ENCODE peak calls at places on chromosomes 1 and 21, in five cellular contexts. E, S, P, X and Y are unnamed samples.
A peak's percentile ranks its signal among the peaks of the same experiment; 100 is the strongest.

GRCh38 chr1:8097908-8098307 is 71.8 kb upstream of the ERRFI1 start:
- DNase-seq in S (no peak), E (no peak), P (no peak), X (no peak), Y (no peak)

GRCh38 chr1:38788285-38788684 is 71.3 kb downstream of the RRAGC start:
- DNase-seq in P (no peak), X (no peak), E (no peak), S (no peak), Y (no peak)

GRCh38 chr1:202892501-202892900 is 3.6 kb upstream of the RABIF start:
- DNase-seq in S (no peak), P (no peak), E (no peak), X (no peak), Y (no peak)

GRCh38 chr21:42696026-42696380 is 42.6 kb downstream of the PDE9A start:
- DNase-seq in S (no peak), P (no peak), X (no peak), E (no peak), Y (no peak)

GRCh38 chr1:62918706-62919105 is 134.8 kb downstream of the ATG4C start:
- DNase-seq in S (no peak), E (no peak), X (no peak), P (no peak), Y (no peak)

GRCh38 chr1:156797212-156797871 is 19.3 kb downstream of the SH2D2A start:
- DNase-seq in E (no peak), X (no peak), S (peak; percentile 50), P (peak; percentile 66), Y (peak; percentile 50)

GRCh38 chr21:27363719-27364479 is 397.0 kb upstream of the ADAMTS5 start:
- DNase-seq in E (no peak), P (no peak), S (no peak), X (no peak), Y (no peak)

GRCh38 chr1:223521150-223521549 is 127.9 kb downstream of the CCDC185 start:
- DNase-seq in E (no peak), S (no peak), X (no peak), P (no peak), Y (no peak)

GRCh38 chr1:62997849-62998248 is 213.9 kb downstream of the ATG4C start:
- DNase-seq in X (no peak), P (no peak), S (no peak), E (no peak), Y (no peak)

GRCh38 chr1:180632326-180633088 is 685 bp downstream of the XPR1 start:
- DNase-seq in S (peak; percentile 74), E (peak; percentile 83), X (peak; percentile 56), P (peak; percentile 72), Y (peak; percentile 64)

GRCh38 chr1:95084317-95085176 is 11.8 kb upstream of the ALG14 start:
- DNase-seq in P (peak; percentile 49), X (no peak), E (no peak), S (no peak), Y (peak; percentile 40)

GRCh38 chr1:6646499-6647148 is 22.0 kb downstream of the THAP3 start:
- DNase-seq in S (no peak), P (peak; percentile 40), E (no peak), X (no peak), Y (no peak)

GRCh38 chr1:145872421-145872891 is 13.2 kb downstream of the ANKRD35 start:
- DNase-seq in X (no peak), S (peak; percentile 46), P (peak; percentile 71), E (peak; percentile 93), Y (peak; percentile 31)

GRCh38 chr1:53677486-53677885 is 61.5 kb downstream of the GLIS1 start:
- DNase-seq in X (no peak), E (no peak), S (no peak), P (no peak), Y (no peak)

GRCh38 chr1:154961497-154962237 is at the start of gene PYGO2:
- DNase-seq in E (peak; percentile 90), S (peak; percentile 87), X (peak; percentile 84), P (peak; percentile 82), Y (peak; percentile 80)

GRCh38 chr21:42724226-42724920 is 71.0 kb downstream of the PDE9A start:
- DNase-seq in X (peak; percentile 96), E (no peak), P (no peak), S (peak; percentile 84), Y (peak; percentile 78)

GRCh38 chr21:44438531-44439210 is 16.6 kb upstream of the LRRC3 start:
- DNase-seq in E (peak; percentile 41), X (no peak), S (peak; percentile 50), P (no peak), Y (no peak)

GRCh38 chr1:212514782-212515181 is 82.1 kb downstream of the NENF start:
- DNase-seq in S (no peak), E (no peak), P (peak; percentile 53), X (no peak), Y (no peak)

GRCh38 chr1:244102471-244102870 is 51.4 kb downstream of the ZBTB18 start:
- DNase-seq in P (no peak), S (no peak), E (no peak), X (no peak), Y (no peak)

GRCh38 chr1:216044538-216044937 is 378.7 kb downstream of the USH2A start:
- DNase-seq in S (no peak), E (no peak), P (no peak), X (no peak), Y (no peak)

GRCh38 chr1:26788515-26788785 is 700 bp downstream of the PIGV start:
- DNase-seq in S (no peak), P (no peak), E (no peak), X (no peak), Y (no peak)

GRCh38 chr1:68317543-68317942 is 85.2 kb upstream of the WLS start:
- DNase-seq in S (no peak), X (no peak), E (no peak), P (no peak), Y (no peak)

GRCh38 chr21:38112219-38112789 is 144.5 kb upstream of the KCNJ15 start:
- DNase-seq in P (no peak), S (no peak), X (no peak), E (no peak), Y (no peak)

GRCh38 chr1:47757226-47757975 is 239.8 kb downstream of the TRABD2B start:
- DNase-seq in X (peak; percentile 34), S (no peak), P (peak; percentile 13), E (no peak), Y (no peak)

GRCh38 chr1:49841767-49842166 is 182.0 kb downstream of the AGBL4 start:
- DNase-seq in X (no peak), E (no peak), S (no peak), P (no peak), Y (no peak)

GRCh38 chr1:3219005-3219724 is 150.2 kb downstream of the PRDM16 start:
- DNase-seq in X (no peak), S (peak; percentile 36), P (no peak), E (peak; percentile 67), Y (peak; percentile 50)

GRCh38 chr21:42456457-42456856 is 39.6 kb downstream of the RSPH1 start:
- DNase-seq in X (no peak), E (no peak), S (peak; percentile 51), P (no peak), Y (no peak)

GRCh38 chr1:213376862-213377372 is 325.9 kb downstream of the RPS6KC1 start:
- DNase-seq in P (no peak), X (no peak), E (no peak), S (no peak), Y (no peak)

GRCh38 chr1:3367376-3367775 is 87.1 kb upstream of the ARHGEF16 start:
- DNase-seq in P (no peak), X (no peak), S (no peak), E (no peak), Y (no peak)

GRCh38 chr1:153734380-153735089 is 6.7 kb downstream of the INTS3 start:
- DNase-seq in X (no peak), E (no peak), P (no peak), S (no peak), Y (no peak)

GRCh38 chr1:153735090-153735420 is 7.2 kb downstream of the INTS3 start:
- DNase-seq in X (no peak), P (no peak), S (no peak), E (no peak), Y (no peak)

GRCh38 chr1:153728305-153729066 is 636 bp downstream of the INTS3 start:
- DNase-seq in X (peak; percentile 60), P (peak; percentile 69), S (peak; percentile 41), E (peak; percentile 68), Y (peak; percentile 41)

GRCh38 chr1:153730468-153730988 is 2.7 kb downstream of the INTS3 start:
- DNase-seq in P (no peak), X (no peak), E (no peak), S (no peak), Y (no peak)

DNA sequence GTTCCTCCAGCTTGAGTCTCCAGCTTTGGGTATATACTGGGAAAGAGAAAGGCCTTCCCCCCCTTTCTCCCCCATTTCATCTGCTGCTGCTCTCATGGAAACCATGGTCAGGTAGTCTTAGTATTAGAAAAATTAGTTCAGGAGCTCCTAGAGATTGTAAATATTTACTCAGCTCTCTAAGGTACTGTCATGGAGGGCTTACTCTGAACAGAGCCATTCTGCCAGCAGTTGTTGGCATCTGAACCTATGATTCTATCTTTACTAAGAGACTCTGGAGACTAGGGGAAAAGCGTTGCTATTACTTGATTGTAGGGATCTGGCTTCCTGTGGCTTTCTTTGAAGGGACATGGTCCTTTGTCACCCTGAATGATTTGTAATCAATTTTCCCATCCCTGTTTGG is 6.1 kb downstream of the INTS3 start:
- DNase-seq in S (no peak), X (no peak), P (no peak), E (no peak), Y (no peak)
- H3K27ac ChIP-seq in S (no peak overlapping the region), X (no peak overlapping the region), P (no peak overlapping the region), E (no peak overlapping the region), Y (no peak overlapping the region)

GRCh38 chr1:89833183-89834077 is 12.6 kb downstream of the LRRC8D start:
- DNase-seq in P (no peak), E (no peak), X (no peak), S (no peak), Y (no peak)

GRCh38 chr1:89831462-89832113 is 10.8 kb downstream of the LRRC8D start:
- DNase-seq in P (no peak), E (no peak), S (no peak), X (no peak), Y (no peak)

GRCh38 chr1:89834078-89834704 is 13.4 kb downstream of the LRRC8D start:
- DNase-seq in P (no peak), E (no peak), S (no peak), X (no peak), Y (no peak)

GRCh38 chr1:89829186-89829585 is 8.4 kb downstream of the LRRC8D start:
- DNase-seq in X (no peak), S (no peak), P (no peak), E (no peak), Y (no peak)

GRCh38 chr1:89832481-89833127 is 11.8 kb downstream of the LRRC8D start:
- DNase-seq in X (no peak), P (no peak), S (no peak), E (no peak), Y (no peak)
- H3K4me1 ChIP-seq in X (peaks cover 6% of the 10 kb centered on the region), P (peaks cover 14% of the 10 kb centered on the region), S (peaks cover 11% of the 10 kb centered on the region), E (peaks cover 16% of the 10 kb centered on the region), Y (no peaks in the 10 kb centered on the region)

GRCh38 chr1:200916681-200917080 is 22.0 kb downstream of the INAVA start:
- DNase-seq in S (no peak), P (no peak), X (no peak), E (no peak), Y (no peak)
- H3K27ac ChIP-seq in S (no peak overlapping the region), P (no peak overlapping the region), X (no peak overlapping the region), E (no peak overlapping the region), Y (no peak overlapping the region)

DNA sequence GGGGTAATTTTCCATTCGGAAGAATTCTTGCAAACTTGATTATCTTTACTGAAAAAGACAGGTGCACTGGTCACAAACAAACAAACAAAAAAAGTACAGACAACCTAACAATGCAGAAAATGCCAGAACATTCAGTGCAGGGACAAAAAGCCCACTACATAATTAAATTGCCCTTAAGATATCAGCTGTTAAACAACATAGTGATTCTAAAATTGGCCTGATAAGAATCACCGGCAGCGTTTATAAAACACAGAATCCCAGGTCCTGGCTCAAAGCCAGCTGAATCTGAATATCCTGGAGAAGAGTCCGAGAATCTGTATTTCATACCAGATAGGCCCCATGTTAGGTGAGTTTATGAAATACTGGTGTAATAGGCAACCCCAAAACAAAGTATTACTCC is 6.1 kb downstream of the PLPP3 start:
- DNase-seq in E (no peak), X (no peak), P (no peak), S (no peak), Y (peak; percentile 35)
- H3K4me1 ChIP-seq in E (peaks cover 62% of the 10 kb centered on the region), X (peaks cover 13% of the 10 kb centered on the region), P (peaks cover 18% of the 10 kb centered on the region), S (peaks cover 24% of the 10 kb centered on the region), Y (no peaks in the 10 kb centered on the region)